ENCODE peak calls at places on chromosomes 7 and 10, in nine cellular contexts. One of them, this sample, is unnamed.
A peak's percentile ranks its signal among the peaks of the same experiment; 100 is the strongest.

GRCh38 chr10:114374141-114374791 is 30.0 kb downstream of the AFAP1L2 start:
- DNase-seq in mesendoderm: no peak
- DNase-seq in astrocyte: no peak
- DNase-seq in neural progenitor cell: no peak
- DNase-seq in A549: no peak
- DNase-seq in MM.1S: no peak
- DNase-seq in endothelial cell of umbilical vein: peak; percentile 36
- DNase-seq in PC-9: no peak
- DNase-seq in H1: no peak
- DNase-seq in this sample: no peak

GRCh38 chr7:155298288-155298833 is 683 bp downstream of the INSIG1 start:
- DNase-seq in A549: no peak
- DNase-seq in PC-9: no peak
- DNase-seq in neural progenitor cell: peak; percentile 48
- DNase-seq in H1: no peak
- DNase-seq in astrocyte: no peak
- DNase-seq in endothelial cell of umbilical vein: peak; percentile 29
- DNase-seq in MM.1S: peak; percentile 54
- DNase-seq in mesendoderm: peak; percentile 36
- DNase-seq in this sample: no peak

GRCh38 chr7:26117142-26117807 is 34.7 kb upstream of the NFE2L3 start:
- DNase-seq in MM.1S: peak; percentile 72
- DNase-seq in H1: no peak
- DNase-seq in mesendoderm: peak; percentile 56
- DNase-seq in A549: no peak
- DNase-seq in PC-9: no peak
- DNase-seq in astrocyte: no peak
- DNase-seq in endothelial cell of umbilical vein: no peak
- DNase-seq in neural progenitor cell: peak; percentile 33
- DNase-seq in this sample: no peak

GRCh38 chr10:101214446-101215396 is 14.5 kb downstream of the LBX1 start:
- DNase-seq in endothelial cell of umbilical vein: peak; percentile 44
- DNase-seq in H1: no peak
- DNase-seq in A549: peak; percentile 66
- DNase-seq in MM.1S: peak; percentile 78
- DNase-seq in neural progenitor cell: peak; percentile 93
- DNase-seq in mesendoderm: peak; percentile 86
- DNase-seq in PC-9: no peak
- DNase-seq in astrocyte: no peak
- DNase-seq in this sample: peak; percentile 78

GRCh38 chr7:151818674-151819519 is 58.0 kb downstream of the PRKAG2 start:
- DNase-seq in mesendoderm: peak; percentile 62
- DNase-seq in H1: no peak
- DNase-seq in neural progenitor cell: peak; percentile 25
- DNase-seq in astrocyte: no peak
- DNase-seq in MM.1S: no peak
- DNase-seq in A549: no peak
- DNase-seq in PC-9: peak; percentile 93
- DNase-seq in endothelial cell of umbilical vein: no peak
- DNase-seq in this sample: no peak

GRCh38 chr10:58030208-58030607 is 237.5 kb downstream of the IPMK start:
- DNase-seq in mesendoderm: no peak
- DNase-seq in neural progenitor cell: no peak
- DNase-seq in A549: no peak
- DNase-seq in astrocyte: no peak
- DNase-seq in H1: no peak
- DNase-seq in PC-9: no peak
- DNase-seq in MM.1S: no peak
- DNase-seq in endothelial cell of umbilical vein: no peak
- DNase-seq in this sample: no peak

GRCh38 chr10:29635711-29636144 is 957 bp upstream of the SVIL start:
- DNase-seq in endothelial cell of umbilical vein: peak; percentile 57
- DNase-seq in MM.1S: no peak
- DNase-seq in H1: no peak
- DNase-seq in mesendoderm: peak; percentile 84
- DNase-seq in astrocyte: peak; percentile 47
- DNase-seq in PC-9: no peak
- DNase-seq in A549: no peak
- DNase-seq in neural progenitor cell: peak; percentile 69
- DNase-seq in this sample: peak; percentile 48

GRCh38 chr7:142808802-142809583 is 38.2 kb downstream of the PRSS2 start:
- DNase-seq in astrocyte: peak; percentile 79
- DNase-seq in A549: no peak
- DNase-seq in PC-9: peak; percentile 98
- DNase-seq in endothelial cell of umbilical vein: peak; percentile 52
- DNase-seq in neural progenitor cell: no peak
- DNase-seq in MM.1S: peak; percentile 100
- DNase-seq in H1: no peak
- DNase-seq in mesendoderm: no peak
- DNase-seq in this sample: peak; percentile 100

GRCh38 chr7:102412548-102412947 is 16.4 kb downstream of the PRKRIP1 start:
- DNase-seq in neural progenitor cell: peak; percentile 38
- DNase-seq in endothelial cell of umbilical vein: peak; percentile 38
- DNase-seq in PC-9: no peak
- DNase-seq in astrocyte: no peak
- DNase-seq in A549: peak; percentile 64
- DNase-seq in mesendoderm: peak; percentile 47
- DNase-seq in H1: no peak
- DNase-seq in MM.1S: peak; percentile 20
- DNase-seq in this sample: no peak

GRCh38 chr7:158009886-158010285 is 577.7 kb downstream of the PTPRN2 start:
- DNase-seq in mesendoderm: no peak
- DNase-seq in endothelial cell of umbilical vein: no peak
- DNase-seq in H1: no peak
- DNase-seq in MM.1S: no peak
- DNase-seq in neural progenitor cell: no peak
- DNase-seq in PC-9: no peak
- DNase-seq in A549: no peak
- DNase-seq in astrocyte: no peak
- DNase-seq in this sample: no peak

GRCh38 chr7:141198191-141198958 is 124.5 kb downstream of the TMEM178B start:
- DNase-seq in PC-9: no peak
- DNase-seq in A549: no peak
- DNase-seq in astrocyte: no peak
- DNase-seq in H1: no peak
- DNase-seq in neural progenitor cell: no peak
- DNase-seq in endothelial cell of umbilical vein: no peak
- DNase-seq in MM.1S: no peak
- DNase-seq in mesendoderm: peak; percentile 67
- DNase-seq in this sample: no peak

GRCh38 chr7:26156454-26157365 is 4.7 kb downstream of the NFE2L3 start:
- DNase-seq in MM.1S: peak; percentile 91
- DNase-seq in mesendoderm: peak; percentile 53
- DNase-seq in H1: no peak
- DNase-seq in A549: peak; percentile 11
- DNase-seq in neural progenitor cell: no peak
- DNase-seq in endothelial cell of umbilical vein: peak; percentile 95
- DNase-seq in astrocyte: peak; percentile 96
- DNase-seq in PC-9: peak; percentile 98
- DNase-seq in this sample: peak; percentile 59

GRCh38 chr10:95360122-95360715 is 69.4 kb upstream of the PDLIM1 start:
- DNase-seq in MM.1S: peak; percentile 27
- DNase-seq in PC-9: peak; percentile 41
- DNase-seq in endothelial cell of umbilical vein: peak; percentile 28
- DNase-seq in neural progenitor cell: no peak
- DNase-seq in astrocyte: no peak
- DNase-seq in H1: no peak
- DNase-seq in A549: no peak
- DNase-seq in mesendoderm: no peak
- DNase-seq in this sample: no peak

GRCh38 chr7:10648289-10648688 is 325.4 kb upstream of the PHF14 start:
- DNase-seq in MM.1S: no peak
- DNase-seq in A549: no peak
- DNase-seq in endothelial cell of umbilical vein: no peak
- DNase-seq in H1: no peak
- DNase-seq in astrocyte: no peak
- DNase-seq in neural progenitor cell: no peak
- DNase-seq in mesendoderm: no peak
- DNase-seq in PC-9: no peak
- DNase-seq in this sample: no peak

DNA sequence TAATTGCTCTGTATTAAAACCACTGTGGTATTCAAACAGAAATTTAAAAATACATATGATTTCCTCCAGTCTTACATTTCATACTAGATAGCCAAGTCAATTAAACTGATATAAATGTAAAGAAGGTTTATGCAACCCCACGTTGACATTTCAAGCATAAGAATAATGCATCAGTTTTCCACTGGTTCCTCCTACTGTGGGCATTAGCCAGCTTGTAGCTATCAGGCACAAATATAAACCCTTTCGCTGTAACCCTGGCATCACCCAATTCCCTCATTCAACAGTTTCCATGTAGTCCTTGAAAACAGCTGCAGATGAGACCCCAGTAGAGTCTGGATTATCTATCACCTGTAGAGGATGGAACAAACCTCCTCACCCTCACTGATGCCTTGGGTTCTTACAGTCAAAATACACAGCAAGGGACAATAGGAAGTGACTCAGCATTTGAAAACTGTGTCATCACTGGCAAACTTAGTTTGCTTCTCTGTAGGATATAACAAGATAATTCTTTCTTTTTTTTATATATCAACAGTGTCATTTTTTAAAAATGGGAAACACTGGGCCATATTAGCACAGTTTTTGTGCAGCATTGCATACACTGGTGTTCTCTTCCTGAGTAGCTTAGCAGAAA is 113.0 kb downstream of the PDE1C start:
- DNase-seq in H1: no peak
- DNase-seq in neural progenitor cell: no peak
- DNase-seq in mesendoderm: peak; percentile 34
- DNase-seq in A549: peak; percentile 47
- DNase-seq in astrocyte: peak; percentile 56
- DNase-seq in PC-9: no peak
- DNase-seq in MM.1S: no peak
- DNase-seq in endothelial cell of umbilical vein: no peak
- DNase-seq in this sample: no peak
- H3K4me2 ChIP-seq in H1: no peak overlapping the region
- H3K4me2 ChIP-seq in neural progenitor cell: no peak overlapping the region
- H3K4me2 ChIP-seq in mesendoderm: no peak overlapping the region
- H3K4me2 ChIP-seq in A549: peak overlapping the region; percentile 85
- H3K4me2 ChIP-seq in astrocyte: peak overlapping the region; percentile 54
- H3K4me2 ChIP-seq in PC-9: no peak overlapping the region
- H3K4me2 ChIP-seq in MM.1S: no peak overlapping the region
- H3K4me2 ChIP-seq in endothelial cell of umbilical vein: no peak overlapping the region
- H3K4me2 ChIP-seq in this sample: no peak overlapping the region

GRCh38 chr10:132448248-132448731 is 51.3 kb downstream of the PWWP2B start:
- DNase-seq in astrocyte: no peak
- DNase-seq in H1: no peak
- DNase-seq in neural progenitor cell: peak; percentile 69
- DNase-seq in MM.1S: peak; percentile 34
- DNase-seq in PC-9: peak; percentile 58
- DNase-seq in endothelial cell of umbilical vein: no peak
- DNase-seq in mesendoderm: peak; percentile 48
- DNase-seq in A549: peak; percentile 66
- DNase-seq in this sample: peak; percentile 43

GRCh38 chr10:132446661-132447445 is 49.9 kb downstream of the PWWP2B start:
- DNase-seq in PC-9: peak; percentile 72
- DNase-seq in A549: peak; percentile 60
- DNase-seq in astrocyte: no peak
- DNase-seq in neural progenitor cell: no peak
- DNase-seq in H1: no peak
- DNase-seq in MM.1S: peak; percentile 33
- DNase-seq in mesendoderm: peak; percentile 60
- DNase-seq in endothelial cell of umbilical vein: no peak
- DNase-seq in this sample: peak; percentile 84

GRCh38 chr10:132446195-132446581 is 49.2 kb downstream of the PWWP2B start:
- DNase-seq in mesendoderm: no peak
- DNase-seq in A549: no peak
- DNase-seq in MM.1S: no peak
- DNase-seq in astrocyte: no peak
- DNase-seq in H1: no peak
- DNase-seq in PC-9: no peak
- DNase-seq in neural progenitor cell: no peak
- DNase-seq in endothelial cell of umbilical vein: no peak
- DNase-seq in this sample: no peak

GRCh38 chr10:132449051-132449825 is 52.2 kb downstream of the PWWP2B start:
- DNase-seq in neural progenitor cell: no peak
- DNase-seq in H1: no peak
- DNase-seq in MM.1S: no peak
- DNase-seq in astrocyte: no peak
- DNase-seq in A549: no peak
- DNase-seq in endothelial cell of umbilical vein: no peak
- DNase-seq in PC-9: no peak
- DNase-seq in mesendoderm: no peak
- DNase-seq in this sample: no peak

DNA sequence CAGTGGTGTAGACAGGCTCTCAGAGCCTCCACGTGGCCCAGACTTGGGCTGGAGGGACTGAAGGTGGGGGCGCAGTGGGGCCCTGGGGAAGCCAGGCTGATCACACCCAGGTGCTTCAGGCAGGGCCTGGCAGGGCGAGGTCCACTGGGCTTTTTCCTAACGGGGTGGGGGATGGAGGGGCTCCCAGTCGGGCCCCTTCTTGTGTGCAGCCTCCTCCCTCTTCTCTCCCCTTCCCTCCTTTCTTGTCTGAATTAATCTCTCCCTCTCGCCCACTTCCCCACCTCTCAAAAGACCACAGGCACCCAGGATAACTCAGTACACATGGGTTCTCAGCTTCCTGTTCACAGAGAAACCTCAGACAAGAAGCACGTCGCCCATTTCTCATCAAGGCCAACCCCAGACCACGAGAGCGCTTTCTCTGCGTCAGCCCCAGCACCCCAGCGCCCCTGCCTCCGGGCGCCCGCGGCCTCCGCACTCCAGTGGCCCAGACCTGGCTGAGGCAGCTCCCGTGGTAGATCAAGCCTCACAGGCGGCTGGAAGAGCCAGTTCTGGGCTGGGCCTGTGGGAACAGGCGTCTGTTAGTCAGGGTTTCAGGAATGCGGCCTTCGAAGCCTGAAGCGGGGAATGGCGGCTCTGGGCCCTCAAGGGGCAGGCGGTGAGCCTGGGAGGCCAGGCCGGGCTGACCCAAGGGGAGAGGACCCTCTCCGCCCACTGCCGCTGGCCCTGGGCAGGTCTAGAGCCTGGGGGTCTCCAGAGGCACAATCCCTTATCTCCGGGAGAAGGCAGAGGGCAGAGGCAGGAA is 50.6 kb downstream of the PWWP2B start:
- DNase-seq in neural progenitor cell: peak; percentile 56
- DNase-seq in mesendoderm: peak; percentile 87
- DNase-seq in PC-9: peak; percentile 78
- DNase-seq in H1: no peak
- DNase-seq in astrocyte: peak; percentile 88
- DNase-seq in A549: no peak
- DNase-seq in endothelial cell of umbilical vein: no peak
- DNase-seq in MM.1S: no peak
- DNase-seq in this sample: peak; percentile 78
- H3K4me1 ChIP-seq in neural progenitor cell: peaks cover 27% of the 10 kb centered on the region
- H3K4me1 ChIP-seq in mesendoderm: peaks cover 12% of the 10 kb centered on the region
- H3K4me1 ChIP-seq in PC-9: peaks cover 54% of the 10 kb centered on the region
- H3K4me1 ChIP-seq in H1: peaks cover 28% of the 10 kb centered on the region
- H3K4me1 ChIP-seq in astrocyte: peaks cover 17% of the 10 kb centered on the region
- H3K4me1 ChIP-seq in A549: peaks cover 83% of the 10 kb centered on the region
- H3K4me1 ChIP-seq in endothelial cell of umbilical vein: peaks cover 1% of the 10 kb centered on the region
- H3K4me1 ChIP-seq in MM.1S: peaks cover 18% of the 10 kb centered on the region
- H3K4me1 ChIP-seq in this sample: peaks cover 44% of the 10 kb centered on the region

GRCh38 chr7:108515636-108516035 is 10.3 kb downstream of the PNPLA8 start:
- DNase-seq in mesendoderm: no peak
- DNase-seq in A549: no peak
- DNase-seq in PC-9: no peak
- DNase-seq in MM.1S: no peak
- DNase-seq in endothelial cell of umbilical vein: no peak
- DNase-seq in neural progenitor cell: no peak
- DNase-seq in H1: no peak
- DNase-seq in astrocyte: no peak
- DNase-seq in this sample: no peak
- H3K4me2 ChIP-seq in mesendoderm: no peak overlapping the region
- H3K4me2 ChIP-seq in A549: no peak overlapping the region
- H3K4me2 ChIP-seq in PC-9: no peak overlapping the region
- H3K4me2 ChIP-seq in MM.1S: no peak overlapping the region
- H3K4me2 ChIP-seq in endothelial cell of umbilical vein: no peak overlapping the region
- H3K4me2 ChIP-seq in neural progenitor cell: no peak overlapping the region
- H3K4me2 ChIP-seq in H1: no peak overlapping the region
- H3K4me2 ChIP-seq in astrocyte: no peak overlapping the region
- H3K4me2 ChIP-seq in this sample: no peak overlapping the region

GRCh38 chr10:79246606-79247275 is 100.5 kb upstream of the PPIF start:
- DNase-seq in mesendoderm: no peak
- DNase-seq in PC-9: no peak
- DNase-seq in A549: no peak
- DNase-seq in H1: no peak
- DNase-seq in MM.1S: no peak
- DNase-seq in astrocyte: no peak
- DNase-seq in neural progenitor cell: no peak
- DNase-seq in endothelial cell of umbilical vein: peak; percentile 59
- DNase-seq in this sample: no peak
- H3K4me1 ChIP-seq in mesendoderm: peaks cover 8% of the 10 kb centered on the region
- H3K4me1 ChIP-seq in PC-9: peaks cover 3% of the 10 kb centered on the region
- H3K4me1 ChIP-seq in A549: peaks cover 2% of the 10 kb centered on the region
- H3K4me1 ChIP-seq in H1: peaks cover 13% of the 10 kb centered on the region
- H3K4me1 ChIP-seq in MM.1S: peaks cover 79% of the 10 kb centered on the region
- H3K4me1 ChIP-seq in astrocyte: peaks cover 55% of the 10 kb centered on the region
- H3K4me1 ChIP-seq in neural progenitor cell: peaks cover 13% of the 10 kb centered on the region
- H3K4me1 ChIP-seq in endothelial cell of umbilical vein: peaks cover 39% of the 10 kb centered on the region
- H3K4me1 ChIP-seq in this sample: no peaks in the 10 kb centered on the region